ENCODE peak calls at places on chromosomes 16 and 17, in nine cellular contexts. U is uterus; O is NB4; P is naive thymus-derived CD8-positive, alpha-beta T cell; W is right lobe of liver; L is stimulated activated CD8-positive, alpha-beta memory T cell treated with anti-CD3 and anti-CD28 coated beads, Interleukin-4, amount 100 ng/mL, for 24 hours; T is HCEC 1CT; K is HS-27A; Q is non-pigmented ciliary epithelial cell. N is an unnamed sample.

GRCh38 chr17:7982666-7983065 is 19.7 kb upstream of the GUCY2D start:
- DNase-seq in U (no peak), O (peak; percentile 40), P (no peak), W (peak; percentile 3), L (no peak), T (peak; percentile 39), K (no peak), Q (no peak), N (no peak)

GRCh38 chr16:81866820-81867440 is 87.8 kb downstream of the PLCG2 start:
- DNase-seq in U (peak; percentile 65), O (no peak), P (no peak), W (peak; percentile 71), L (no peak), T (no peak), K (no peak), Q (no peak), N (no peak)

GRCh38 chr17:36934759-36935630 is 2.3 kb upstream of the LHX1 start:
- DNase-seq in U (no peak), O (no peak), P (peak; percentile 37), W (no peak), L (no peak), T (no peak), K (no peak), Q (no peak), N (no peak)

GRCh38 chr17:70181376-70181775 is 12.0 kb downstream of the KCNJ2 start:
- DNase-seq in U (no peak), O (no peak), P (no peak), W (no peak), L (no peak), T (no peak), K (no peak), Q (no peak), N (no peak)

GRCh38 chr17:66379539-66379938 is 77.1 kb downstream of the PRKCA start:
- DNase-seq in U (no peak), O (no peak), P (no peak), W (no peak), L (no peak), T (no peak), K (no peak), Q (no peak), N (no peak)

GRCh38 chr16:73298562-73298961 is 250.6 kb upstream of the ZFHX3 start:
- DNase-seq in U (no peak), O (no peak), P (no peak), W (no peak), L (no peak), T (no peak), K (peak; percentile 20), Q (no peak), N (no peak)

GRCh38 chr16:78748471-78748929 is 649.0 kb downstream of the WWOX start:
- DNase-seq in U (no peak), O (no peak), P (no peak), W (no peak), L (no peak), T (no peak), K (no peak), Q (no peak), N (no peak)

GRCh38 chr17:4436846-4437245 is 3.1 kb downstream of the SPNS3 start:
- DNase-seq in U (no peak), O (peak; percentile 94), P (no peak), W (no peak), L (no peak), T (no peak), K (no peak), Q (no peak), N (no peak)

GRCh38 chr17:6567528-6568185 is 11.3 kb upstream of the PITPNM3 start:
- DNase-seq in U (no peak), O (no peak), P (no peak), W (peak; percentile 20), L (no peak), T (no peak), K (no peak), Q (no peak), N (no peak)

GRCh38 chr17:58452738-58453137 is 35.4 kb upstream of the RNF43 start:
- DNase-seq in U (no peak), O (no peak), P (no peak), W (no peak), L (no peak), T (no peak), K (no peak), Q (peak; percentile 9), N (no peak)

GRCh38 chr17:47694018-47694817 is at the start of gene TBKBP1:
- DNase-seq in U (peak; percentile 47), O (peak; percentile 91), P (no peak), W (no peak), L (no peak), T (no peak), K (no peak), Q (no peak), N (peak; percentile 34)

GRCh38 chr17:9389116-9389515 is 186.5 kb downstream of the STX8 start:
- DNase-seq in U (no peak), O (no peak), P (no peak), W (no peak), L (no peak), T (peak; percentile 65), K (no peak), Q (peak; percentile 90), N (no peak)

GRCh38 chr17:144936-145670 is 7.7 kb downstream of the SCGB1C2 start:
- DNase-seq in U (peak; percentile 9), O (no peak), P (no peak), W (peak; percentile 39), L (no peak), T (no peak), K (no peak), Q (no peak), N (no peak)

GRCh38 chr17:64160378-64160777 is 30.4 kb upstream of the ERN1 start:
- DNase-seq in U (no peak), O (no peak), P (no peak), W (no peak), L (no peak), T (no peak), K (no peak), Q (no peak), N (no peak)

GRCh38 chr16:4244254-4244812 is 2.5 kb upstream of the SRL start:
- DNase-seq in U (no peak), O (peak; percentile 52), P (no peak), W (no peak), L (no peak), T (no peak), K (no peak), Q (no peak), N (no peak)

GRCh38 chr16:24253192-24253591 is 2.9 kb upstream of the CACNG3 start:
- DNase-seq in U (no peak), O (peak; percentile 65), P (peak; percentile 56), W (no peak), L (no peak), T (peak; percentile 36), K (no peak), Q (no peak), N (no peak)

GRCh38 chr17:43691317-43691693 is 29.6 kb upstream of the MEOX1 start:
- DNase-seq in U (no peak), O (no peak), P (no peak), W (no peak), L (no peak), T (no peak), K (no peak), Q (no peak), N (no peak)

GRCh38 chr17:8629371-8630226 is 926 bp downstream of the MYH10 start:
- DNase-seq in U (peak; percentile 50), O (peak; percentile 21), P (no peak), W (peak; percentile 51), L (no peak), T (peak; percentile 42), K (no peak), Q (no peak), N (no peak)

GRCh38 chr16:68470461-68471150 is 22.3 kb upstream of the SMPD3 start:
- DNase-seq in U (no peak), O (peak; percentile 98), P (peak; percentile 27), W (peak; percentile 55), L (no peak), T (no peak), K (no peak), Q (no peak), N (no peak)

GRCh38 chr17:42459256-42459982 is 741 bp downstream of the ATP6V0A1 start:
- DNase-seq in U (peak; percentile 68), O (peak; percentile 51), P (peak; percentile 41), W (no peak), L (no peak), T (peak; percentile 57), K (no peak), Q (no peak), N (peak; percentile 40)

GRCh38 chr16:16093625-16094332 is 129.5 kb downstream of the ABCC6 start:
- DNase-seq in U (no peak), O (no peak), P (no peak), W (no peak), L (no peak), T (no peak), K (no peak), Q (no peak), N (no peak)

GRCh38 chr17:67132366-67132765 is 88.0 kb downstream of the CACNG1 start:
- DNase-seq in U (no peak), O (no peak), P (no peak), W (no peak), L (no peak), T (no peak), K (no peak), Q (no peak), N (no peak)

GRCh38 chr17:82015311-82015971 is 7.2 kb downstream of the CENPX start:
- DNase-seq in U (no peak), O (no peak), P (no peak), W (no peak), L (no peak), T (no peak), K (no peak), Q (no peak), N (no peak)

GRCh38 chr16:12225816-12226480 is 249.4 kb downstream of the SNX29 start:
- DNase-seq in U (no peak), O (no peak), P (no peak), W (no peak), L (no peak), T (peak; percentile 37), K (no peak), Q (no peak), N (no peak)

GRCh38 chr16:65012357-65012756 is 109.5 kb downstream of the CDH11 start:
- DNase-seq in U (no peak), O (no peak), P (no peak), W (no peak), L (no peak), T (peak; percentile 59), K (no peak), Q (peak; percentile 34), N (no peak)

GRCh38 chr17:83058478-83059167 is 20.8 kb upstream of the METRNL start:
- DNase-seq in U (peak; percentile 11), O (no peak), P (no peak), W (peak; percentile 31), L (no peak), T (no peak), K (no peak), Q (no peak), N (no peak)

GRCh38 chr16:89565506-89566372 is 5.3 kb downstream of the RPL13 start:
- DNase-seq in U (no peak), O (peak; percentile 80), P (no peak), W (peak; percentile 70), L (peak; percentile 56), T (peak; percentile 30), K (no peak), Q (no peak), N (no peak)

GRCh38 chr16:21656795-21657768 is 4.7 kb upstream of the IGSF6 start:
- DNase-seq in U (no peak), O (peak; percentile 68), P (peak; percentile 76), W (no peak), L (no peak), T (peak; percentile 52), K (no peak), Q (no peak), N (peak; percentile 20)

GRCh38 chr17:45149669-45150603 is 1.7 kb downstream of the HEXIM1 start:
- DNase-seq in U (peak; percentile 80), O (peak; percentile 67), P (no peak), W (peak; percentile 74), L (no peak), T (peak; percentile 65), K (no peak), Q (no peak), N (peak; percentile 71)